ENCODE peak calls at places on chromosomes 2 and 18, in nine cellular contexts. One of them, this sample, is unnamed.

GRCh38 chr2:50049237-50049636 is 894.9 kb upstream of the FSHR start:
- DNase-seq in HepG2: no peak
- DNase-seq in spleen: no peak
- DNase-seq in GM23338: no peak
- DNase-seq in GM12878: no peak
- DNase-seq in GM12891: no peak
- DNase-seq in K562: no peak
- DNase-seq in GM12892: no peak
- DNase-seq in HL-60: no peak
- DNase-seq in this sample: no peak

GRCh38 chr2:207616185-207616584 is 9.0 kb downstream of the METTL21A start:
- DNase-seq in HepG2: no peak
- DNase-seq in spleen: no peak
- DNase-seq in GM23338: no peak
- DNase-seq in GM12878: no peak
- DNase-seq in GM12891: no peak
- DNase-seq in K562: no peak
- DNase-seq in GM12892: no peak
- DNase-seq in HL-60: no peak
- DNase-seq in this sample: no peak

GRCh38 chr2:161905389-161906046 is 168.5 kb downstream of the DPP4 start:
- DNase-seq in HepG2: peak
- DNase-seq in spleen: peak
- DNase-seq in GM23338: no peak
- DNase-seq in GM12878: peak
- DNase-seq in GM12891: no peak
- DNase-seq in K562: no peak
- DNase-seq in GM12892: no peak
- DNase-seq in HL-60: no peak
- DNase-seq in this sample: no peak

GRCh38 chr2:38740851-38741541 is 10.2 kb downstream of the SRSF7 start:
- DNase-seq in HepG2: peak
- DNase-seq in spleen: no peak
- DNase-seq in GM23338: peak
- DNase-seq in GM12878: no peak
- DNase-seq in GM12891: no peak
- DNase-seq in K562: peak
- DNase-seq in GM12892: no peak
- DNase-seq in HL-60: no peak
- DNase-seq in this sample: no peak

GRCh38 chr18:27887711-27888495 is 289.0 kb downstream of the CDH2 start:
- DNase-seq in HepG2: no peak
- DNase-seq in spleen: no peak
- DNase-seq in GM23338: no peak
- DNase-seq in GM12878: no peak
- DNase-seq in GM12891: no peak
- DNase-seq in K562: no peak
- DNase-seq in GM12892: no peak
- DNase-seq in HL-60: no peak
- DNase-seq in this sample: no peak

GRCh38 chr2:63012541-63012940 is 38.1 kb upstream of the OTX1 start:
- DNase-seq in HepG2: no peak
- DNase-seq in spleen: no peak
- DNase-seq in GM23338: no peak
- DNase-seq in GM12878: no peak
- DNase-seq in GM12891: no peak
- DNase-seq in K562: no peak
- DNase-seq in GM12892: no peak
- DNase-seq in HL-60: no peak
- DNase-seq in this sample: no peak

GRCh38 chr18:61679836-61680235 is 213.0 kb downstream of the RNF152 start:
- DNase-seq in HepG2: no peak
- DNase-seq in spleen: no peak
- DNase-seq in GM23338: no peak
- DNase-seq in GM12878: no peak
- DNase-seq in GM12891: no peak
- DNase-seq in K562: no peak
- DNase-seq in GM12892: no peak
- DNase-seq in HL-60: no peak
- DNase-seq in this sample: no peak

GRCh38 chr2:218880749-218881594 is at the start of gene WNT10A:
- DNase-seq in HepG2: no peak
- DNase-seq in spleen: peak
- DNase-seq in GM23338: peak
- DNase-seq in GM12878: no peak
- DNase-seq in GM12891: no peak
- DNase-seq in K562: no peak
- DNase-seq in GM12892: no peak
- DNase-seq in HL-60: no peak
- DNase-seq in this sample: no peak

GRCh38 chr2:130744287-130745117 is 10.8 kb upstream of the AMER3 start:
- DNase-seq in HepG2: peak
- DNase-seq in spleen: no peak
- DNase-seq in GM23338: peak
- DNase-seq in GM12878: no peak
- DNase-seq in GM12891: no peak
- DNase-seq in K562: no peak
- DNase-seq in GM12892: no peak
- DNase-seq in HL-60: no peak
- DNase-seq in this sample: no peak

GRCh38 chr2:228180126-228181097 is 1.1 kb downstream of the SPHKAP start:
- DNase-seq in HepG2: no peak
- DNase-seq in spleen: no peak
- DNase-seq in GM23338: peak
- DNase-seq in GM12878: no peak
- DNase-seq in GM12891: no peak
- DNase-seq in K562: no peak
- DNase-seq in GM12892: no peak
- DNase-seq in HL-60: no peak
- DNase-seq in this sample: no peak

GRCh38 chr2:170505631-170506270 is 209.4 kb upstream of the SP5 start:
- DNase-seq in HepG2: no peak
- DNase-seq in spleen: no peak
- DNase-seq in GM23338: peak
- DNase-seq in GM12878: no peak
- DNase-seq in GM12891: no peak
- DNase-seq in K562: peak
- DNase-seq in GM12892: no peak
- DNase-seq in HL-60: no peak
- DNase-seq in this sample: no peak

GRCh38 chr2:19890104-19890503 is 11.7 kb downstream of the TTC32 start:
- DNase-seq in HepG2: peak
- DNase-seq in spleen: no peak
- DNase-seq in GM23338: no peak
- DNase-seq in GM12878: no peak
- DNase-seq in GM12891: no peak
- DNase-seq in K562: no peak
- DNase-seq in GM12892: no peak
- DNase-seq in HL-60: no peak
- DNase-seq in this sample: no peak

GRCh38 chr2:108194409-108195132 is 45.2 kb upstream of the SULT1C3 start:
- DNase-seq in HepG2: no peak
- DNase-seq in spleen: no peak
- DNase-seq in GM23338: peak
- DNase-seq in GM12878: no peak
- DNase-seq in GM12891: no peak
- DNase-seq in K562: peak
- DNase-seq in GM12892: no peak
- DNase-seq in HL-60: no peak
- DNase-seq in this sample: no peak

GRCh38 chr2:98508690-98509054 is 64.0 kb downstream of the INPP4A start:
- DNase-seq in HepG2: no peak
- DNase-seq in spleen: peak
- DNase-seq in GM23338: no peak
- DNase-seq in GM12878: no peak
- DNase-seq in GM12891: no peak
- DNase-seq in K562: peak
- DNase-seq in GM12892: no peak
- DNase-seq in HL-60: peak
- DNase-seq in this sample: no peak

GRCh38 chr2:236858661-236859060 is 227.0 kb upstream of the COPS8 start:
- DNase-seq in HepG2: no peak
- DNase-seq in spleen: no peak
- DNase-seq in GM23338: no peak
- DNase-seq in GM12878: no peak
- DNase-seq in GM12891: no peak
- DNase-seq in K562: no peak
- DNase-seq in GM12892: no peak
- DNase-seq in HL-60: no peak
- DNase-seq in this sample: peak

GRCh38 chr18:58321986-58322385 is 278.0 kb downstream of the NEDD4L start:
- DNase-seq in HepG2: peak
- DNase-seq in spleen: no peak
- DNase-seq in GM23338: peak
- DNase-seq in GM12878: no peak
- DNase-seq in GM12891: peak
- DNase-seq in K562: peak
- DNase-seq in GM12892: peak
- DNase-seq in HL-60: peak
- DNase-seq in this sample: no peak

GRCh38 chr18:40437517-40437916 is 1517.5 kb upstream of the PIK3C3 start:
- DNase-seq in HepG2: no peak
- DNase-seq in spleen: no peak
- DNase-seq in GM23338: no peak
- DNase-seq in GM12878: no peak
- DNase-seq in GM12891: no peak
- DNase-seq in K562: no peak
- DNase-seq in GM12892: no peak
- DNase-seq in HL-60: no peak
- DNase-seq in this sample: no peak

GRCh38 chr2:175679728-175680127 is 322.3 kb downstream of the LNPK start:
- DNase-seq in HepG2: no peak
- DNase-seq in spleen: no peak
- DNase-seq in GM23338: no peak
- DNase-seq in GM12878: no peak
- DNase-seq in GM12891: no peak
- DNase-seq in K562: no peak
- DNase-seq in GM12892: no peak
- DNase-seq in HL-60: no peak
- DNase-seq in this sample: no peak

DNA sequence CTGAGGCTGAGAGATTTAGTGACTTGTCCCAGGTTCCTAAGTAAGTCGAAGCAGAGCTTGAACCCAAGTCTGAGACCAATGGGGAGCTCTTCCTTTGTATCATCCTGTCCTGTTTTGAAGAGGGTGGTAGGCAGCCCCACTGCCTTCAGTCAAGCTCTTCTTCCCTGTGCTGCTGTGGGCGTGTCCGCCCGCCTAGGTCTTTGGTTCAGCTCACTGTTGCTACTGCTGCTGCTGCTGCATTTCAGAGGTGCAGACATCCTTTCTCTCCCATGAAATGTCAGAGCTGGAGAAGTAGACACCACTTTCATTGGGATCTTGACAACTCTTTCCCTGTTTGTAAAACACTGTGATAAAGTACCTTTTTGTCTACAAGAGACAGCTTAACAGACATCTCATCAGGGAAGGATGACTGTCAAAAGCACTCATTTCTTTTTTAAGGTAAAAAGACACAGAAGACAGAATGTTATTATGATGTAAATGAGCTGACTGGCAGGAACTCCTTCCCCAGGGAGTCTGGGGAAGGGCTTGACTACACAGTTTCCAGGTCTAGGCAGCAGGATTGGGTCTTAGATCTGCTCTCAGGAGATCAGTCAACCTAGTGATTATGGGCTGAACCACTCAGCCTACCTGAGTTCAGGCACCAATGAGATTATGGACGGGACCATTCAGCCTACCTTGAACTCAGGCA is 91.7 kb upstream of the TRIB2 start:
- DNase-seq in HepG2: no peak
- DNase-seq in spleen: no peak
- DNase-seq in GM23338: peak
- DNase-seq in GM12878: no peak
- DNase-seq in GM12891: no peak
- DNase-seq in K562: peak
- DNase-seq in GM12892: no peak
- DNase-seq in HL-60: no peak
- DNase-seq in this sample: no peak
- TF ChIP-seq POLR2AphosphoS5 in HepG2: no peak
- TF ChIP-seq POLR2AphosphoS5 in spleen: no peak
- TF ChIP-seq POLR2AphosphoS5 in GM23338: no peak
- TF ChIP-seq POLR2AphosphoS5 in GM12878: no peak
- TF ChIP-seq POLR2AphosphoS5 in GM12891: no peak
- TF ChIP-seq POLR2AphosphoS5 in K562: no peak
- TF ChIP-seq POLR2AphosphoS5 in GM12892: no peak
- TF ChIP-seq POLR2AphosphoS5 in HL-60: no peak
- TF ChIP-seq POLR2AphosphoS5 in this sample: no peak

DNA sequence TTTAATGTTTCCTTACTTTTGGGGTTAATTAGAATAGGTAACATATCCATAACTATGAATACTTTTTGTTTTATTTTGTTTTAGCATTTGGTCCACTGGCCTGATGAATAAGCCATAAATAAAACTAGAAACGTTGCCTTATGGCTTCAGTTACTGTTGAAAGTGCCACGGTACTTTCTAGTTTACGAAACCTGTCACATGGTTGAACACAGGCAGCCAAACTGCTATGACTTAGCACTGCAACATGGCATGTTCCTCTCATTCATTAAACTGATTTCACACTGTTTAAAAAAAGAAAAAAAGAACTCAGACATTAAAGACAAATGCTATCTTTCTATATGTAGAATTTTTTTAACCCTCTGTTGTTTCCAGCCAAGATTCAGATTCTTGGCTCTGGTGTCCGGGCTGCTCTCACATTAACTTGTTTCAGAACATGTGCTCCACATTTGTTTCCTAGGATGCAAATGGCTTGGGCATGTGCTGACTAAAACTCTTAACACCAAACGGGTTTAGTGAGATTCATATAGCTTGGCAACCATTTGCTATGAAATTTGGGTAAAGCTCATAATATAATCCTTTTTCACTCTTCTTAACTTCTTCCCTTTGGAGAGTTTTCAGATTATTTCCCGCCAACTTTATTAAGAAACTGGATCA is 323.9 kb upstream of the RND3 start:
- DNase-seq in HepG2: no peak
- DNase-seq in spleen: no peak
- DNase-seq in GM23338: no peak
- DNase-seq in GM12878: no peak
- DNase-seq in GM12891: no peak
- DNase-seq in K562: no peak
- DNase-seq in GM12892: no peak
- DNase-seq in HL-60: no peak
- DNase-seq in this sample: no peak
- TF ChIP-seq POLR2AphosphoS5 in HepG2: no peak
- TF ChIP-seq POLR2AphosphoS5 in spleen: no peak
- TF ChIP-seq POLR2AphosphoS5 in GM23338: no peak
- TF ChIP-seq POLR2AphosphoS5 in GM12878: no peak
- TF ChIP-seq POLR2AphosphoS5 in GM12891: no peak
- TF ChIP-seq POLR2AphosphoS5 in K562: no peak
- TF ChIP-seq POLR2AphosphoS5 in GM12892: no peak
- TF ChIP-seq POLR2AphosphoS5 in HL-60: no peak
- TF ChIP-seq POLR2AphosphoS5 in this sample: no peak

GRCh38 chr2:204795156-204795555 is 249.9 kb downstream of the PARD3B start:
- DNase-seq in HepG2: no peak
- DNase-seq in spleen: no peak
- DNase-seq in GM23338: no peak
- DNase-seq in GM12878: no peak
- DNase-seq in GM12891: no peak
- DNase-seq in K562: no peak
- DNase-seq in GM12892: no peak
- DNase-seq in HL-60: no peak
- DNase-seq in this sample: no peak
- TF ChIP-seq POLR2AphosphoS5 in HepG2: no peak
- TF ChIP-seq POLR2AphosphoS5 in spleen: no peak
- TF ChIP-seq POLR2AphosphoS5 in GM23338: no peak
- TF ChIP-seq POLR2AphosphoS5 in GM12878: no peak
- TF ChIP-seq POLR2AphosphoS5 in GM12891: no peak
- TF ChIP-seq POLR2AphosphoS5 in K562: no peak
- TF ChIP-seq POLR2AphosphoS5 in GM12892: no peak
- TF ChIP-seq POLR2AphosphoS5 in HL-60: no peak
- TF ChIP-seq POLR2AphosphoS5 in this sample: no peak

GRCh38 chr2:100887713-100888112 is 67.8 kb downstream of the NPAS2 start:
- DNase-seq in HepG2: no peak
- DNase-seq in spleen: no peak
- DNase-seq in GM23338: no peak
- DNase-seq in GM12878: no peak
- DNase-seq in GM12891: no peak
- DNase-seq in K562: no peak
- DNase-seq in GM12892: no peak
- DNase-seq in HL-60: no peak
- DNase-seq in this sample: no peak
- TF ChIP-seq POLR2AphosphoS5 in HepG2: no peak
- TF ChIP-seq POLR2AphosphoS5 in spleen: no peak
- TF ChIP-seq POLR2AphosphoS5 in GM23338: no peak
- TF ChIP-seq POLR2AphosphoS5 in GM12878: no peak
- TF ChIP-seq POLR2AphosphoS5 in GM12891: no peak
- TF ChIP-seq POLR2AphosphoS5 in K562: no peak
- TF ChIP-seq POLR2AphosphoS5 in GM12892: no peak
- TF ChIP-seq POLR2AphosphoS5 in HL-60: no peak
- TF ChIP-seq POLR2AphosphoS5 in this sample: no peak